ENCODE peak calls at places on chromosomes 6 and 20, in ten cellular contexts. M, O, R, X, N, U, I, B, T and L are unnamed samples.

GRCh38 chr6:128515550-128516513 is 4.6 kb downstream of the PTPRK start:
- DNase-seq in M (peak), O (no peak), R (peak), X (no peak), N (peak), U (no peak), I (no peak), B (no peak), T (peak), L (no peak)

GRCh38 chr6:100353276-100354015 is 111.3 kb downstream of the SIM1 start:
- DNase-seq in M (no peak), O (peak), R (peak), X (no peak), N (peak), U (no peak), I (no peak), B (no peak), T (peak), L (no peak)

GRCh38 chr6:15082708-15083107 is 163.2 kb upstream of the JARID2 start:
- DNase-seq in M (no peak), O (no peak), R (no peak), X (no peak), N (no peak), U (no peak), I (no peak), B (no peak), T (no peak), L (no peak)

GRCh38 chr6:50711686-50712085 is 1.6 kb upstream of the TFAP2D start:
- DNase-seq in M (no peak), O (no peak), R (no peak), X (no peak), N (no peak), U (no peak), I (no peak), B (no peak), T (no peak), L (no peak)

GRCh38 chr20:32798046-32798985 is 21.4 kb upstream of the MAPRE1 start:
- DNase-seq in M (no peak), O (no peak), R (no peak), X (no peak), N (no peak), U (no peak), I (no peak), B (no peak), T (no peak), L (no peak)

GRCh38 chr6:119442776-119443184 is 93.2 kb upstream of the MAN1A1 start:
- DNase-seq in M (no peak), O (no peak), R (no peak), X (no peak), N (no peak), U (no peak), I (no peak), B (no peak), T (no peak), L (no peak)

GRCh38 chr6:148112851-148113319 is 229.8 kb upstream of the SASH1 start:
- DNase-seq in M (no peak), O (no peak), R (no peak), X (no peak), N (no peak), U (no peak), I (no peak), B (no peak), T (no peak), L (no peak)

GRCh38 chr6:134523903-134524302 is 206.0 kb upstream of the SGK1 start:
- DNase-seq in M (no peak), O (no peak), R (no peak), X (no peak), N (no peak), U (no peak), I (no peak), B (no peak), T (no peak), L (no peak)

GRCh38 chr6:134750669-134751068 is 199.2 kb downstream of the ALDH8A1 start:
- DNase-seq in M (no peak), O (no peak), R (no peak), X (no peak), N (peak), U (no peak), I (no peak), B (no peak), T (peak), L (no peak)

GRCh38 chr6:127510876-127511275 is 8.3 kb downstream of the MTCL3 start:
- DNase-seq in M (no peak), O (no peak), R (no peak), X (no peak), N (no peak), U (no peak), I (no peak), B (no peak), T (no peak), L (no peak)

GRCh38 chr6:124487778-124488431 is 474.3 kb upstream of the RNF217 start:
- DNase-seq in M (peak), O (peak), R (peak), X (no peak), N (peak), U (no peak), I (no peak), B (no peak), T (peak), L (no peak)

GRCh38 chr6:138206862-138207261 is 11.4 kb downstream of the PBOV1 start:
- DNase-seq in M (no peak), O (no peak), R (no peak), X (no peak), N (no peak), U (no peak), I (no peak), B (no peak), T (no peak), L (no peak)

GRCh38 chr6:79632580-79632979 is 1.5 kb downstream of the SH3BGRL2 start:
- DNase-seq in M (no peak), O (no peak), R (no peak), X (no peak), N (no peak), U (no peak), I (no peak), B (no peak), T (no peak), L (no peak)

GRCh38 chr6:21900730-21901129 is 307.2 kb downstream of the SOX4 start:
- DNase-seq in M (peak), O (peak), R (peak), X (peak), N (peak), U (no peak), I (no peak), B (no peak), T (peak), L (no peak)

GRCh38 chr6:147716434-147716833 is 207.9 kb downstream of the SAMD5 start:
- DNase-seq in M (no peak), O (no peak), R (no peak), X (no peak), N (no peak), U (no peak), I (no peak), B (no peak), T (no peak), L (no peak)

GRCh38 chr6:102525336-102525735 is 1131.8 kb downstream of the GRIK2 start:
- DNase-seq in M (no peak), O (no peak), R (no peak), X (no peak), N (no peak), U (no peak), I (no peak), B (no peak), T (no peak), L (no peak)

GRCh38 chr6:138432063-138432356 is 28.0 kb downstream of the HEBP2 start:
- DNase-seq in M (no peak), O (no peak), R (no peak), X (no peak), N (no peak), U (no peak), I (no peak), B (no peak), T (no peak), L (peak)

DNA sequence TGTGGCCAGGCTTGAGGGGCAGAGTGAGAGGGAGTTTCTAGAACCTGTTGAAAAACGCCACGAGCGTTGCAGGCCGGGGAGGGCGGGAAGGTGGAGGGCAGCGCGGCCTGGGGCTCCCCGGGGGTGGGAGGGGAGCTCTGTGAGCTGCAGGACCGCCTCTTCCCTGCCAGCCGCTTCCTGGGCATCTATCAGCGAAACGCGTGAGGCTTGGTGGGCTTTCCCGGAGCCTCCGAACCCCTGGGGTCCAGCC is 633 bp upstream of the BHLHE23 start:
- DNase-seq in M (no peak), O (no peak), R (no peak), X (no peak), N (no peak), U (no peak), I (no peak), B (no peak), T (no peak), L (no peak)
- H3K4me3 ChIP-seq in M (no peak), O (no peak), R (peak), X (no peak), N (no peak), U (no peak), I (no peak), B (no peak), T (no peak), L (no peak)

DNA sequence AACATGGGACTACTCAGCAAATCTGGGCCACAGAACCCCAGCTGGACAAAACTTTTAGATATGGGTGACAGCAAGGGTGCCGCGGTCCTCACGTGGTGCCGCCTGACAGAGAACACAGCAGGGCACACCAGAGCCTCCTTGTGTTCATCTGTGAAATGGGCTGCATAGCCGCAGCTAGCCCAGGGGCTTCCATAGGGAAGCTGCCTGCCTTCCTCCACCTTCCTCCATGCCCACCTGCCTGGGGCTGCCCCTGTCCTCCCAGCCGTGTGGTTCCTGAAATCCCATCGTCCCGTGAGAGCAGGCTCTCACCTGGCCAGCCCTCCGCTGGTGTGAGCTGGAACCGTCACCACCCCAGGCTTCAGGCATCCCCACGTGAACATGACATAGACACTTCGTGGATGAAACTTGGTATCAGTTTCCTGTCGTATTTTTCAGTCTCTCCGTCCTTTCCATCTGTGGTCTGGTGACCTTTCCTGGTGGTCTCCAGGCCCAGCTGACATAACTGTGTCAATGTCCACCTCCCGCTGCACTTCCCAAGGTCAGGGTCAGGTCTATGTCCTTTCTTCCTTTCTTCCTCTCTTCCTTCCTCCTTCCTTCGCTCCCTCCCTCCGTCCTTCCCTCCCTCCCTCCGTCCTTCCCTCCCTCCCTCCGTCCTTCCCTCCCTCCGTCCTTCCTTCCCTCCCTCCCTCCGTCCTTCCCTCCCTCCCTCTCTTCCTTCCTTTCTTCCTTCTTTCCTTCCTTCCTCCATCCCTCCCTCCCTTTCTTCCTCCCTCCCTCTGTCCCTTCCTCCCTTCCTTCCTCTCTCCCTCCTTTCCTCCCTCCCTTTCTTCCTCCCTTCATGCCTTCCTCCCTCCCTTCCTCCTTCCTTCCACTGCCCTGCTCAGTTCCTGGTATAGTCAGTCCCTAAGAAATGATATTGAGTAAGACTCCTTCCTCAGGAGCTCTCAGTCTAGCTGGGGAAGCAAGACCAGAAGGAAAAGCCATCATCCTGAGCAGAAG is 78.8 kb downstream of the GRM4 start:
- DNase-seq in M (no peak), O (no peak), R (no peak), X (no peak), N (no peak), U (no peak), I (no peak), B (no peak), T (no peak), L (peak)
- TF ChIP-seq CTCF in M (no peak), O (no peak), R (no peak), X (no peak), N (no peak), U (no peak), I (no peak), B (no peak), T (no peak), L (no peak)

GRCh38 chr20:35731862-35732643 is 10.0 kb downstream of the RBM39 start:
- DNase-seq in M (no peak), O (no peak), R (no peak), X (no peak), N (peak), U (no peak), I (no peak), B (no peak), T (no peak), L (no peak)
- H3K4me3 ChIP-seq in M (no peak), O (no peak), R (no peak), X (no peak), N (no peak), U (no peak), I (no peak), B (no peak), T (no peak), L (no peak)

DNA sequence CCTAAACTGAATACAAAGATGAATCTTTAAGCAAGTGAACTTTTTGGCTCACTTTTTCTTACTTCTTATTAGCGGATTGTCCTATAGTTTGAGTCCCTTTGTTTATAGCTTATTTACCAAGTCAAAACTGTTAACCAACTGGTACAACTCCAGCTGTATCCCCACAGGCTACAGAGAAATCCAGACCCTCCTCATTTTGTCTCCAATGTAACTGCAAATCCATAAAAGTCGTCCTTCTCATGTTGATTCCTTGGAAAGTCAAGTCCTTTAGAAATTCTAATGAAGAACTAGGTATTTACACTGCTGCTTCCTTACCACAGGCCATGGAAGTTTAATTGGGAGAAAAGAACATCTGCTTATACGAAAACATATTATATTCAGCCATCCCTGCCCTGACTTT is 729.1 kb upstream of the NRSN1 start:
- DNase-seq in M (no peak), O (no peak), R (no peak), X (no peak), N (no peak), U (no peak), I (no peak), B (no peak), T (no peak), L (no peak)
- TF ChIP-seq CTCF in M (no peak), O (no peak), R (no peak), X (no peak), N (no peak), U (no peak), I (no peak), B (no peak), T (no peak), L (no peak)

DNA sequence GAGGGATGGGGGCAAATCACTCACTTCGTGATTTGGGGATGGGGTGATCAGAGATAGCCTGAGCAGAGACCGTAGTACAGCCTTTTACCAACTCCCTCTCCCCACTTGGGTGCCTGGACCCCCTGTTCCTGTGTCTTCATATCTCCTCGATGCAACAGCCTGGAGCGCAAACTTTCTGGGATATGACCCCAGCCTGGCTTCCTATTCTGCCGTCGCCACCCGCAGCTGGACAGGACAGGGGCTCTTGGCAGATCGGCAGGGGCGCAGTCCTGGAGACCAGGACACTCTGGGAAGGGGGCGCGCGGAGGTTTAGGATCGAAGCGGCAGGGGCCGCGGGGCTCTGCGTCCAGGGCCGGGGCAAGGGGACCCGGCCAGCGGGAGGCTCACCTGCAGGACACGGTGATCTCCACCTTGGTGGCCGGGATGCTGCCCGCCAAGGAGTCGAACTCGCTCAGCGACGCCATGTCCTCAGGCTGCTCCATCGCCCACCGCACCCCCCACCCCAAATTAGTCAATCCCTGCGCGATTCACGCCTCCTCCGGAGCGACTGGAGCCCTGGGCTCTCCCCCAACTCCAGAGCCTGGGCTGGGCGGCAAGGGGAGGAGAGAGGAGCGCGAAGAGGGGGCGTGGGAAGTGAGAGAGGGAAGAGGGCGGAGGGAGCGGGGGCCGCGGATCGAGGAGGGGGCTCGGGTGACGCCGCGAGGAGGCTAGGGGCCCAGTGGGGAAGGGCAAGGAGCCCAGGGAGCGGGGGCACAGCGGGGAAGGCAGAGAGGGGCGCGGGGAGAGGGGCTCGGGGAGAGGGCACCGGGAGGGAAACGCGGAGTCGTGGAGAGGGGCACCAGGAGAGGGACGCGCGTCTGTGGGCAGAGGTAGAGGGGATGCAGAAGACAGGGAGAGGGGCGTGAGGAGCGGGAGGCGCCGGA is at the start of gene CPNE5:
- DNase-seq in M (no peak), O (no peak), R (no peak), X (no peak), N (no peak), U (no peak), I (no peak), B (no peak), T (no peak), L (no peak)
- H3K4me3 ChIP-seq in M (peak), O (peak), R (peak), X (peak), N (peak), U (peak), I (peak), B (peak), T (peak), L (peak)